ENCODE peak calls at places on chromosomes 13 and 19, in seven cellular contexts. W, L, F, U, H, X and D are unnamed samples.
A peak's percentile ranks its signal among the peaks of the same experiment; 100 is the strongest.

GRCh38 chr13:27425918-27426630 is 1.7 kb downstream of the GTF3A start:
- DNase-seq in X (no peak), H (peak; percentile 72), U (peak; percentile 82), F (peak; percentile 86), W (peak; percentile 83), L (peak; percentile 43), D (no peak)

GRCh38 chr19:33251076-33251475 is 25.4 kb upstream of the SLC7A10 start:
- DNase-seq in F (no peak), W (no peak), U (no peak), X (no peak), L (no peak), H (no peak), D (no peak)

GRCh38 chr19:58559275-58560006 is 1.0 kb upstream of the UBE2M start:
- DNase-seq in F (peak; percentile 96), H (no peak), W (peak; percentile 97), L (peak; percentile 95), X (peak; percentile 48), U (peak; percentile 88), D (peak; percentile 92)

GRCh38 chr19:34556500-34556899 is 74.9 kb downstream of the WTIP start:
- DNase-seq in H (no peak), L (peak; percentile 10), U (no peak), W (peak; percentile 84), F (no peak), X (peak; percentile 25), D (peak; percentile 7)

GRCh38 chr19:11268783-11269267 is 6.5 kb upstream of the DOCK6 start:
- DNase-seq in U (peak; percentile 53), X (no peak), W (no peak), L (no peak), H (no peak), F (no peak), D (no peak)

GRCh38 chr19:16363133-16363851 is 38.7 kb downstream of the KLF2 start:
- DNase-seq in U (peak; percentile 88), L (no peak), H (no peak), F (peak; percentile 86), W (no peak), X (no peak), D (no peak)

GRCh38 chr19:6060600-6061391 is 49.5 kb downstream of the RFX2 start:
- DNase-seq in H (no peak), U (no peak), W (peak; percentile 64), L (no peak), F (no peak), X (no peak), D (no peak)

GRCh38 chr19:39083983-39084731 is at the start of gene ACP7:
- DNase-seq in F (no peak), L (peak; percentile 11), X (no peak), W (peak; percentile 59), U (no peak), H (no peak), D (no peak)

GRCh38 chr13:68522184-68522583 is 1292.0 kb upstream of the PCDH9 start:
- DNase-seq in X (no peak), F (no peak), H (no peak), L (no peak), W (no peak), U (no peak), D (no peak)

GRCh38 chr13:35630551-35631275 is 154.2 kb upstream of the MAB21L1 start:
- DNase-seq in F (no peak), W (peak; percentile 83), X (peak; percentile 15), L (peak; percentile 75), U (no peak), H (no peak), D (peak; percentile 33)

GRCh38 chr19:49761249-49761624 is 1.9 kb downstream of the TSKS start:
- DNase-seq in L (no peak), F (no peak), X (no peak), H (no peak), W (no peak), U (no peak), D (no peak)

GRCh38 chr19:43562211-43562697 is 13.1 kb downstream of the XRCC1 start:
- DNase-seq in U (no peak), X (no peak), W (no peak), L (no peak), H (no peak), F (no peak), D (no peak)

GRCh38 chr13:44969858-44970484 is 19.3 kb downstream of the NUFIP1 start:
- DNase-seq in X (peak; percentile 11), L (peak; percentile 70), H (peak; percentile 13), U (no peak), W (no peak), F (no peak), D (no peak)

GRCh38 chr19:55688422-55689218 is 13.6 kb downstream of the EPN1 start:
- DNase-seq in H (no peak), W (no peak), F (peak; percentile 63), X (no peak), L (no peak), U (peak; percentile 78), D (no peak)

GRCh38 chr13:95530178-95530577 is 22.3 kb upstream of the CLDN10 start:
- DNase-seq in X (no peak), F (no peak), L (no peak), H (no peak), U (no peak), W (no peak), D (no peak)

DNA sequence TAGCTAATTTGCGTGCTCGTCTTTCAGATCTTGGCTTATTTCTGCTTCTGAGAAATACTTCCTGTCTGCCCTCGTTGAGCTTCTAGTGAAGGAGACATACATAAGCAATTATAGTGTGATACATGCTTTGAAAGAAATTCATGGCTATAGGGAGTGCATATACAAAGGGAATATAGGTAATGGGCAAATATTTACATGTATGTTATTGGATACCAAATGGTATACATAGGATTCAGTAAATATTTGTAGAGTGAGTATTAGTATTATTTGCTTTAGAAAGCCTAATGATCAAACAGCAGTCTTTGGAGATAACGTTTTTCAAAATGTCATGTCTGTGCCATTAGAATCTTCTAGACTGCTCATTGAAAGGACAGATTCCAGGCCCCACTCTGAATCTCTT is 5.2 kb downstream of the BRCA2 start:
- DNase-seq in H (no peak), F (no peak), L (no peak), X (no peak), W (no peak), U (no peak), D (no peak)
- H3K4me1 ChIP-seq in H (peaks cover 7% of the 10 kb centered on the region), F (peaks cover 6% of the 10 kb centered on the region), L (no peaks in the 10 kb centered on the region), X (no peaks in the 10 kb centered on the region), W (no peaks in the 10 kb centered on the region), U (peaks cover 7% of the 10 kb centered on the region), D (no peaks in the 10 kb centered on the region)

DNA sequence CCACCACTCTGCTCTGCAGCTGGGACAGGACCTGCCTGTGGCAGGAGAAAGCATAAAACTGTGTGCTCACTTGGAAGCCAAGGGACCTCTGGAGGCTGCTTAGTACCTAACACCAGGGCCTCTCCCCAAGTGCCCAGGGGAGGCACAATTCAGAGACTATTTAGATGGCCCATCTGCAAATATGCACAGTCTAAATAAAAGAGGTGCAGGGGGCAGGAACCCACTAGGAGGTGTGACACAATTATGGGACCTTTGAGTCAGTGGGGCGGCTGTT is 32.6 kb upstream of the EPHX3 start:
- DNase-seq in X (no peak), F (no peak), H (no peak), W (no peak), U (no peak), L (no peak), D (no peak)
- H3K4me1 ChIP-seq in X (peaks cover 10% of the 10 kb centered on the region), F (peaks cover 48% of the 10 kb centered on the region), H (no peaks in the 10 kb centered on the region), W (no peaks in the 10 kb centered on the region), U (peaks cover 64% of the 10 kb centered on the region), L (peaks cover 8% of the 10 kb centered on the region), D (no peaks in the 10 kb centered on the region)

GRCh38 chr19:48558018-48558684 is 6.2 kb downstream of the SULT2B1 start:
- DNase-seq in H (no peak), X (no peak), L (no peak), W (peak; percentile 80), U (peak; percentile 80), F (no peak), D (no peak)
- H3K4me1 ChIP-seq in H (no peaks in the 10 kb centered on the region), X (no peaks in the 10 kb centered on the region), L (peaks cover 6% of the 10 kb centered on the region), W (peaks cover 5% of the 10 kb centered on the region), U (peaks cover 10% of the 10 kb centered on the region), F (no peaks in the 10 kb centered on the region), D (peaks cover 5% of the 10 kb centered on the region)

GRCh38 chr13:50521750-50522149 is 321.7 kb downstream of the DLEU7 start:
- DNase-seq in F (no peak), U (no peak), W (no peak), X (no peak), H (no peak), L (no peak), D (no peak)

GRCh38 chr13:50518131-50518530 is 325.4 kb downstream of the DLEU7 start:
- DNase-seq in F (no peak), X (no peak), L (no peak), W (no peak), H (no peak), U (no peak), D (no peak)

GRCh38 chr13:50521191-50521590 is 322.3 kb downstream of the DLEU7 start:
- DNase-seq in W (no peak), F (no peak), U (no peak), X (no peak), L (no peak), H (no peak), D (no peak)

GRCh38 chr13:50519866-50520265 is 323.6 kb downstream of the DLEU7 start:
- DNase-seq in F (no peak), H (no peak), L (no peak), W (no peak), U (no peak), X (no peak), D (no peak)

DNA sequence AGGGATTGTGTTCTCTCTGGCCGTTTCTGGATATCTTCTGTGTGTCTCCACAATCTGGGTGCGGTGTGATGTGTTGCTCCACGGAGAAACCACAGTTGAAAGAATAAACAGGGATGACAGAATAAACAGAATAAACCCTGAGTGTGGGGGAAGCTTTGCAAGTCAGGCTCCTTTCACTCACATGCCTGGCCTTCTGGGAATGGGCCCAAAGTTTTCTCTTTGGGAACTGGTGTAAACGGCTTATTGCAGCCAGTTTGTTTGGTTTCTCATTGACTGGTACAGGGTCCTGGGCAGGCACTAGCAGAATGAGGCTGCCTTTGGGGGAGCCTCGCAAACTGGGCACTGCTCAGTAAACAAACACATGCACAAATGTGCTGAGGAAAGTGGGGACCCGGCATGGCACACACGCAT is 324.7 kb downstream of the DLEU7 start:
- DNase-seq in X (no peak), W (no peak), F (no peak), H (no peak), L (no peak), U (no peak), D (no peak)
- H3K4me1 ChIP-seq in X (no peaks in the 10 kb centered on the region), W (no peaks in the 10 kb centered on the region), F (peaks cover 53% of the 10 kb centered on the region), H (no peaks in the 10 kb centered on the region), L (peaks cover 6% of the 10 kb centered on the region), U (peaks cover 11% of the 10 kb centered on the region), D (no peaks in the 10 kb centered on the region)